ENCODE peak calls at places on chromosomes 11 and 22, in five cellular contexts. One of them, this sample, is unnamed.

GRCh38 chr11:119432484-119433368 is 9.8 kb upstream of the THY1 start:
- DNase-seq in kidney tubule cell: peak
- DNase-seq in foreskin melanocyte: no peak
- DNase-seq in stimulated activated CD4-positive, alpha-beta T cell treated with anti-CD3 and anti-CD28 coated beads, Interleukin-4, amount 100 ng/mL, for 1 hour: no peak
- DNase-seq in NCI-H524 treated with DMSO at 0.1 percent for 48 hours: no peak
- DNase-seq in this sample: no peak

GRCh38 chr22:38824587-38824986 is 19.2 kb downstream of the NPTXR start:
- DNase-seq in NCI-H524 treated with DMSO at 0.1 percent for 48 hours: no peak
- DNase-seq in foreskin melanocyte: peak
- DNase-seq in kidney tubule cell: peak
- DNase-seq in stimulated activated CD4-positive, alpha-beta T cell treated with anti-CD3 and anti-CD28 coated beads, Interleukin-4, amount 100 ng/mL, for 1 hour: peak
- DNase-seq in this sample: peak

GRCh38 chr22:38243007-38243775 is 29.6 kb downstream of the TMEM184B start:
- DNase-seq in foreskin melanocyte: no peak
- DNase-seq in stimulated activated CD4-positive, alpha-beta T cell treated with anti-CD3 and anti-CD28 coated beads, Interleukin-4, amount 100 ng/mL, for 1 hour: no peak
- DNase-seq in NCI-H524 treated with DMSO at 0.1 percent for 48 hours: peak
- DNase-seq in kidney tubule cell: no peak
- DNase-seq in this sample: peak

GRCh38 chr11:131691558-131692041 is 321.2 kb downstream of the NTM start:
- DNase-seq in stimulated activated CD4-positive, alpha-beta T cell treated with anti-CD3 and anti-CD28 coated beads, Interleukin-4, amount 100 ng/mL, for 1 hour: peak
- DNase-seq in kidney tubule cell: peak
- DNase-seq in foreskin melanocyte: no peak
- DNase-seq in NCI-H524 treated with DMSO at 0.1 percent for 48 hours: no peak
- DNase-seq in this sample: no peak

GRCh38 chr11:102662607-102663006 is 37.5 kb upstream of the MMP20 start:
- DNase-seq in foreskin melanocyte: no peak
- DNase-seq in kidney tubule cell: no peak
- DNase-seq in NCI-H524 treated with DMSO at 0.1 percent for 48 hours: no peak
- DNase-seq in stimulated activated CD4-positive, alpha-beta T cell treated with anti-CD3 and anti-CD28 coated beads, Interleukin-4, amount 100 ng/mL, for 1 hour: no peak
- DNase-seq in this sample: no peak

GRCh38 chr11:31921066-31921465 is 109.9 kb upstream of the PAX6 start:
- DNase-seq in kidney tubule cell: peak
- DNase-seq in NCI-H524 treated with DMSO at 0.1 percent for 48 hours: no peak
- DNase-seq in stimulated activated CD4-positive, alpha-beta T cell treated with anti-CD3 and anti-CD28 coated beads, Interleukin-4, amount 100 ng/mL, for 1 hour: no peak
- DNase-seq in foreskin melanocyte: no peak
- DNase-seq in this sample: no peak

GRCh38 chr11:2587976-2588748 is 111.6 kb downstream of the KCNQ1OT1 start:
- DNase-seq in stimulated activated CD4-positive, alpha-beta T cell treated with anti-CD3 and anti-CD28 coated beads, Interleukin-4, amount 100 ng/mL, for 1 hour: peak
- DNase-seq in NCI-H524 treated with DMSO at 0.1 percent for 48 hours: no peak
- DNase-seq in kidney tubule cell: no peak
- DNase-seq in foreskin melanocyte: no peak
- DNase-seq in this sample: no peak

GRCh38 chr22:20131593-20131855 is at the start of gene ZDHHC8:
- DNase-seq in stimulated activated CD4-positive, alpha-beta T cell treated with anti-CD3 and anti-CD28 coated beads, Interleukin-4, amount 100 ng/mL, for 1 hour: peak
- DNase-seq in kidney tubule cell: no peak
- DNase-seq in NCI-H524 treated with DMSO at 0.1 percent for 48 hours: no peak
- DNase-seq in foreskin melanocyte: no peak
- DNase-seq in this sample: no peak

GRCh38 chr11:2713721-2714462 is 14.1 kb upstream of the KCNQ1OT1 start:
- DNase-seq in kidney tubule cell: no peak
- DNase-seq in stimulated activated CD4-positive, alpha-beta T cell treated with anti-CD3 and anti-CD28 coated beads, Interleukin-4, amount 100 ng/mL, for 1 hour: no peak
- DNase-seq in foreskin melanocyte: no peak
- DNase-seq in NCI-H524 treated with DMSO at 0.1 percent for 48 hours: no peak
- DNase-seq in this sample: no peak

GRCh38 chr22:20390394-20390907 is 3.5 kb upstream of the ZNF74 start:
- DNase-seq in NCI-H524 treated with DMSO at 0.1 percent for 48 hours: no peak
- DNase-seq in kidney tubule cell: no peak
- DNase-seq in foreskin melanocyte: no peak
- DNase-seq in stimulated activated CD4-positive, alpha-beta T cell treated with anti-CD3 and anti-CD28 coated beads, Interleukin-4, amount 100 ng/mL, for 1 hour: no peak
- DNase-seq in this sample: no peak

GRCh38 chr22:30265851-30266444 is 703 bp downstream of the OSM start:
- DNase-seq in kidney tubule cell: no peak
- DNase-seq in NCI-H524 treated with DMSO at 0.1 percent for 48 hours: no peak
- DNase-seq in stimulated activated CD4-positive, alpha-beta T cell treated with anti-CD3 and anti-CD28 coated beads, Interleukin-4, amount 100 ng/mL, for 1 hour: peak
- DNase-seq in foreskin melanocyte: no peak
- DNase-seq in this sample: peak

GRCh38 chr11:61534025-61534900 is 25.7 kb downstream of the LRRC10B start:
- DNase-seq in NCI-H524 treated with DMSO at 0.1 percent for 48 hours: no peak
- DNase-seq in stimulated activated CD4-positive, alpha-beta T cell treated with anti-CD3 and anti-CD28 coated beads, Interleukin-4, amount 100 ng/mL, for 1 hour: no peak
- DNase-seq in foreskin melanocyte: no peak
- DNase-seq in kidney tubule cell: no peak
- DNase-seq in this sample: no peak

GRCh38 chr11:31875861-31876625 is 64.9 kb upstream of the PAX6 start:
- DNase-seq in foreskin melanocyte: no peak
- DNase-seq in kidney tubule cell: no peak
- DNase-seq in stimulated activated CD4-positive, alpha-beta T cell treated with anti-CD3 and anti-CD28 coated beads, Interleukin-4, amount 100 ng/mL, for 1 hour: no peak
- DNase-seq in NCI-H524 treated with DMSO at 0.1 percent for 48 hours: no peak
- DNase-seq in this sample: no peak

GRCh38 chr11:69576069-69576782 is 64.7 kb upstream of the CCND1 start:
- DNase-seq in stimulated activated CD4-positive, alpha-beta T cell treated with anti-CD3 and anti-CD28 coated beads, Interleukin-4, amount 100 ng/mL, for 1 hour: no peak
- DNase-seq in kidney tubule cell: no peak
- DNase-seq in foreskin melanocyte: no peak
- DNase-seq in NCI-H524 treated with DMSO at 0.1 percent for 48 hours: no peak
- DNase-seq in this sample: no peak

GRCh38 chr11:69035150-69035958 is 13.4 kb upstream of the TPCN2 start:
- DNase-seq in stimulated activated CD4-positive, alpha-beta T cell treated with anti-CD3 and anti-CD28 coated beads, Interleukin-4, amount 100 ng/mL, for 1 hour: no peak
- DNase-seq in foreskin melanocyte: no peak
- DNase-seq in kidney tubule cell: no peak
- DNase-seq in NCI-H524 treated with DMSO at 0.1 percent for 48 hours: no peak
- DNase-seq in this sample: no peak

GRCh38 chr11:119489087-119489486 is 66.1 kb upstream of the THY1 start:
- DNase-seq in NCI-H524 treated with DMSO at 0.1 percent for 48 hours: no peak
- DNase-seq in stimulated activated CD4-positive, alpha-beta T cell treated with anti-CD3 and anti-CD28 coated beads, Interleukin-4, amount 100 ng/mL, for 1 hour: no peak
- DNase-seq in kidney tubule cell: no peak
- DNase-seq in foreskin melanocyte: no peak
- DNase-seq in this sample: no peak

This sample was measured in OCI-LY7.